ENCODE peak calls at places on chromosomes 13 and 19, in eight cellular contexts. P is lower lobe of right lung, Y is tibial nerve, S is heart right ventricle, U is BE2C, I is thyroid gland, W is osteoblast, N is left ventricle myocardium inferior. T is an unnamed sample.

GRCh38 chr19:48543121-48543710 is 8.8 kb upstream of the SULT2B1 start:
- DNase-seq in P (peak), Y (no peak), S (no peak), U (no peak), I (peak), W (peak), N (no peak), T (peak)

GRCh38 chr19:48247212-48247611 is 8.5 kb downstream of the CARD8 start:
- DNase-seq in P (no peak), Y (no peak), S (no peak), U (no peak), I (no peak), W (no peak), N (no peak), T (no peak)

GRCh38 chr13:53264751-53265150 is 236.1 kb downstream of the OLFM4 start:
- DNase-seq in P (no peak), Y (no peak), S (no peak), U (no peak), I (no peak), W (no peak), N (no peak), T (no peak)

GRCh38 chr19:10876459-10877240 is 5.3 kb downstream of the CARM1 start:
- DNase-seq in P (no peak), Y (no peak), S (peak), U (no peak), I (no peak), W (peak), N (peak), T (no peak)

GRCh38 chr19:29811125-29812079 is at the start of gene CCNE1:
- DNase-seq in P (peak), Y (peak), S (peak), U (peak), I (peak), W (peak), N (peak), T (peak)

GRCh38 chr13:50654341-50654740 is 189.2 kb downstream of the DLEU7 start:
- DNase-seq in P (no peak), Y (no peak), S (no peak), U (no peak), I (no peak), W (no peak), N (no peak), T (no peak)

GRCh38 chr19:4177146-4177545 is 5.2 kb downstream of the SIRT6 start:
- DNase-seq in P (no peak), Y (no peak), S (no peak), U (no peak), I (no peak), W (peak), N (no peak), T (no peak)

GRCh38 chr13:48181482-48182145 is 51.4 kb upstream of the ITM2B start:
- DNase-seq in P (no peak), Y (no peak), S (no peak), U (no peak), I (no peak), W (no peak), N (no peak), T (no peak)

GRCh38 chr19:53881482-53882390 is at the start of gene PRKCG:
- DNase-seq in P (peak), Y (no peak), S (peak), U (peak), I (no peak), W (peak), N (peak), T (no peak)

GRCh38 chr13:32914686-32915085 is 101.5 kb upstream of the KL start:
- DNase-seq in P (no peak), Y (no peak), S (no peak), U (no peak), I (no peak), W (no peak), N (no peak), T (no peak)

GRCh38 chr13:51821666-51822065 is 17.7 kb upstream of the DHRS12 start:
- DNase-seq in P (no peak), Y (no peak), S (no peak), U (no peak), I (no peak), W (no peak), N (no peak), T (no peak)

GRCh38 chr19:50266896-50267295 is 62.3 kb downstream of the KCNC3 start:
- DNase-seq in P (no peak), Y (no peak), S (no peak), U (no peak), I (no peak), W (peak), N (no peak), T (no peak)
- H3K4me3 ChIP-seq in P (no peak), Y (no peak), S (no peak), U (no peak), I (no peak), W (no peak), N (no peak), T (no peak)

GRCh38 chr19:42561512-42561911 is 33.2 kb downstream of the CEACAM8 start:
- DNase-seq in P (no peak), Y (no peak), S (no peak), U (no peak), I (no peak), W (no peak), N (no peak), T (no peak)
- TF ChIP-seq CTCF in P (no peak), Y (no peak), S (no peak), U (no peak), I (no peak), W (no peak), N (no peak), T (no peak)

GRCh38 chr19:35118268-35119026 is 2.8 kb downstream of the FXYD3 start:
- DNase-seq in P (peak), Y (no peak), S (no peak), U (no peak), I (no peak), W (no peak), N (no peak), T (no peak)
- H3K4me3 ChIP-seq in P (peak), Y (no peak), S (no peak), U (no peak), I (no peak), W (no peak), N (peak), T (no peak)

GRCh38 chr13:111893607-111894443 is 173.1 kb upstream of the SOX1 start:
- DNase-seq in P (no peak), Y (no peak), S (no peak), U (no peak), I (no peak), W (no peak), N (no peak), T (no peak)
- TF ChIP-seq CTCF in P (no peak), Y (no peak), S (no peak), U (no peak), I (no peak), W (no peak), N (no peak), T (no peak)

GRCh38 chr13:45280751-45281634 is 60.0 kb downstream of the TPT1 start:
- DNase-seq in P (peak), Y (peak), S (peak), U (peak), I (peak), W (peak), N (peak), T (peak)
- H3K4me3 ChIP-seq in P (no peak), Y (no peak), S (no peak), U (no peak), I (no peak), W (no peak), N (no peak), T (no peak)

GRCh38 chr13:108985166-108985565 is 355.8 kb downstream of the MYO16 start:
- DNase-seq in P (no peak), Y (no peak), S (no peak), U (no peak), I (no peak), W (no peak), N (no peak), T (no peak)
- TF ChIP-seq CTCF in P (no peak), Y (no peak), S (no peak), U (no peak), I (no peak), W (no peak), N (no peak), T (no peak)

DNA sequence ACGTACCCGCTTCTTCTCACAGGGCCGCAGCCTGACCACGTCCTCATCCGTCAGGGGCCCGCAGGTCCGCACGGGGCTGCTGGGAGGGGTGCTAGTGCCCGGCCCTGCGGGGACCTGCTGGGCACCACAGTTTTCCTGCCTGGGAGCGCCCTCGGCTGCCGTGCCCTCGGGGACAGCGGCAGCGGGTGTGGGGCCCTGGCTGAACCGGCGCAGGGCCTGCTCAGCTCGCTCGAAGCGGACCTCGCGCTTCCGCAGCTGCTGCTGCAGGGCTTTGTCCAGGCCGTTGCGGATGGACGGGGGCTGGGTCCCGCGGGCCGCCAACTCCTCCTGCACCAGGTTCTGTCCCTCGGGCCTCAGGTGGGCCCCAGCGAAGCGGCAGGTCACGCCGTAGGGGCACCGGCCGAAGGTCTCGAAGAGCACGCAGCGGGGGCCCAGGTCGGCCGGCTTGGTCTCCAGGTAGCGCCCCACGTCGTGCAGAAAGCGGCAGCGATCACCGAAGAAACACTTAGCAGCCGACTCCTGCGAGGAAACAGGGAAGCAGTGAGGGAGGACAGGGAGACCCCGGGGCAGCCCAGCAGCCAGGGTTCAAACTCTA is 1.7 kb downstream of the DUS3L start:
- DNase-seq in P (no peak), Y (no peak), S (no peak), U (no peak), I (no peak), W (peak), N (no peak), T (no peak)
- H3K4me3 ChIP-seq in P (no peak), Y (no peak), S (no peak), U (no peak), I (no peak), W (no peak), N (no peak), T (no peak)

DNA sequence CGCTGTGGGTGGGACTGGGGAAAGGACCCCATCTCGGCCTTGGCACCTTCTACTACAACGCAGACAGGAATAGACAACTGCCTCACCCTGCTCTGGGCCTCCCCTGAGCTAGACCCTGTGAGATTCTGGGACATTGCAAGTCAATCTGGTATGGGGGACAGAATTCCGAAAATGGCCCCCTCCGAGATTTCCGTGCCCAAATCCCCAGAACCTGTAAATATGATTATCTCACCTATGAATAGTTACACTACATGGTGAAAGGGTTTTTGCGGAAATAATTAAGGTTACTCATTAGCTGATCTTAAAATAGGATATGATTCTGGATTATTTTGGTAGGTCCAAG is 618 bp upstream of the ZBTB45 start:
- DNase-seq in P (no peak), Y (no peak), S (no peak), U (no peak), I (no peak), W (no peak), N (no peak), T (no peak)
- TF ChIP-seq CTCF in P (no peak), Y (no peak), S (no peak), U (no peak), I (no peak), W (no peak), N (no peak), T (no peak)

GRCh38 chr13:110618167-110618566 is 2.8 kb downstream of the NAXD start:
- DNase-seq in P (no peak), Y (no peak), S (no peak), U (no peak), I (no peak), W (no peak), N (no peak), T (no peak)

GRCh38 chr13:110617326-110618072 is 2.2 kb downstream of the NAXD start:
- DNase-seq in P (no peak), Y (peak), S (no peak), U (no peak), I (peak), W (no peak), N (no peak), T (peak)

GRCh38 chr13:110618780-110619179 is 3.4 kb downstream of the NAXD start:
- DNase-seq in P (no peak), Y (no peak), S (no peak), U (no peak), I (no peak), W (no peak), N (no peak), T (no peak)

GRCh38 chr13:110616103-110617101 is 1.1 kb downstream of the NAXD start:
- DNase-seq in P (no peak), Y (no peak), S (no peak), U (no peak), I (peak), W (peak), N (no peak), T (peak)

GRCh38 chr13:110620596-110620995 is 5.3 kb downstream of the NAXD start:
- DNase-seq in P (no peak), Y (no peak), S (no peak), U (no peak), I (no peak), W (no peak), N (no peak), T (no peak)
- H3K4me3 ChIP-seq in P (no peak), Y (no peak), S (no peak), U (no peak), I (no peak), W (no peak), N (no peak), T (no peak)

GRCh38 chr19:5595129-5595528 is 27.4 kb upstream of the TINCR start:
- DNase-seq in P (no peak), Y (no peak), S (no peak), U (no peak), I (no peak), W (peak), N (no peak), T (no peak)
- TF ChIP-seq CTCF in P (no peak), Y (no peak), S (no peak), U (no peak), I (no peak), W (no peak), N (no peak), T (no peak)